ENCODE peak calls at places on chromosomes 5 and 9, in five cellular contexts. Y is CD8-positive, alpha-beta memory T cell; A is ovary; I is SJCRH30; E is aorta. G is an unnamed sample. For H3K9me3, the result is how much of the 10 kb centered on the place peaks cover.

GRCh38 chr9:75185585-75186170 is 97.4 kb downstream of the OSTF1 start:
- DNase-seq in E (no peak), A (no peak), I (peak), Y (peak), G (peak)

GRCh38 chr9:128245293-128246151 is 30.3 kb downstream of the GOLGA2 start:
- DNase-seq in Y (no peak), A (no peak), E (no peak), I (peak), G (peak)

GRCh38 chr5:163105456-163105855 is 331.9 kb upstream of the CCNG1 start:
- DNase-seq in Y (no peak), A (no peak), E (no peak), I (no peak), G (no peak)

GRCh38 chr5:34016243-34016642 is 8.4 kb upstream of the AMACR start:
- DNase-seq in I (no peak), A (no peak), E (no peak), Y (no peak), G (no peak)

GRCh38 chr9:16136961-16137360 is 584.1 kb downstream of the CCDC171 start:
- DNase-seq in E (no peak), A (no peak), Y (no peak), I (peak), G (no peak)

GRCh38 chr9:14942037-14942436 is 31.8 kb upstream of the FREM1 start:
- DNase-seq in A (no peak), E (no peak), Y (no peak), I (no peak), G (no peak)

GRCh38 chr9:89410709-89411111 is 87.2 kb downstream of the SEMA4D start:
- DNase-seq in A (no peak), E (no peak), Y (no peak), I (no peak), G (no peak)

GRCh38 chr5:73299665-73300435 is 126.9 kb downstream of the TMEM174 start:
- DNase-seq in E (no peak), A (no peak), I (no peak), Y (no peak), G (no peak)

GRCh38 chr9:14532716-14533115 is 160.5 kb downstream of the ZDHHC21 start:
- DNase-seq in E (no peak), I (no peak), A (no peak), Y (no peak), G (no peak)

GRCh38 chr9:93861736-93862358 is 93.3 kb downstream of the BARX1 start:
- DNase-seq in Y (no peak), E (no peak), A (no peak), I (no peak), G (no peak)

GRCh38 chr5:75623846-75624245 is 12.6 kb downstream of the ANKDD1B start:
- DNase-seq in I (no peak), E (no peak), Y (no peak), A (no peak), G (no peak)

GRCh38 chr9:110258671-110259070 is 2.4 kb upstream of the TXN start:
- DNase-seq in E (no peak), I (no peak), A (no peak), Y (no peak), G (no peak)

GRCh38 chr9:137233143-137233980 is 2.7 kb downstream of the SLC34A3 start:
- DNase-seq in E (no peak), Y (no peak), I (no peak), A (no peak), G (no peak)

GRCh38 chr9:126932871-126933321 is 18.3 kb downstream of the RALGPS1 start:
- DNase-seq in A (no peak), E (no peak), Y (no peak), I (no peak), G (no peak)

GRCh38 chr9:123421801-123422455 is 65.9 kb downstream of the CRB2 start:
- DNase-seq in A (no peak), I (no peak), Y (no peak), E (peak), G (no peak)

GRCh38 chr5:111453747-111454146 is 58.6 kb downstream of the STARD4 start:
- DNase-seq in Y (no peak), A (no peak), I (peak), E (no peak), G (peak)

GRCh38 chr5:36744678-36745659 is 131.6 kb upstream of the NIPBL start:
- DNase-seq in Y (no peak), I (peak), A (peak), E (peak), G (peak)

GRCh38 chr5:72871358-72872024 is 55.0 kb downstream of the TNPO1 start:
- DNase-seq in Y (no peak), E (no peak), I (no peak), A (no peak), G (no peak)

GRCh38 chr9:13718086-13718485 is 438.6 kb upstream of the MPDZ start:
- DNase-seq in I (no peak), A (no peak), Y (no peak), E (no peak), G (no peak)

GRCh38 chr9:107043886-107044285 is 180.9 kb downstream of the ZNF462 start:
- DNase-seq in E (no peak), Y (no peak), I (no peak), A (no peak), G (no peak)

GRCh38 chr9:136079916-136080246 is 15.2 kb downstream of the NACC2 start:
- DNase-seq in E (no peak), Y (no peak), I (peak), A (peak), G (peak)

GRCh38 chr5:58268263-58268662 is 191.6 kb downstream of the PLK2 start:
- DNase-seq in Y (no peak), E (no peak), A (no peak), I (no peak), G (no peak)

GRCh38 chr9:84754896-84755295 is 85.4 kb downstream of the NTRK2 start:
- DNase-seq in A (no peak), E (no peak), Y (no peak), I (no peak), G (no peak)

GRCh38 chr5:78075301-78075700 is 219.2 kb downstream of the AP3B1 start:
- DNase-seq in E (no peak), I (no peak), A (no peak), Y (no peak), G (no peak)

GRCh38 chr9:107932601-107933000 is 443.0 kb upstream of the KLF4 start:
- DNase-seq in Y (no peak), A (no peak), I (no peak), E (no peak), G (no peak)

GRCh38 chr9:86354882-86355399 is 731 bp upstream of the TUT7 start:
- DNase-seq in I (no peak), E (no peak), A (no peak), Y (no peak), G (no peak)

GRCh38 chr5:17918373-17919104 is 284.3 kb downstream of the TAF11L14 start:
- DNase-seq in Y (no peak), I (no peak), A (no peak), E (no peak), G (no peak)

GRCh38 chr9:136093331-136093986 is 1.6 kb downstream of the NACC2 start:
- DNase-seq in E (no peak), Y (no peak), I (no peak), A (no peak), G (no peak)

GRCh38 chr9:93132946-93133640 is 958 bp downstream of the NINJ1 start:
- DNase-seq in Y (no peak), E (no peak), A (peak), I (peak), G (no peak)

GRCh38 chr5:163571755-163572154 is 66.3 kb downstream of the MAT2B start:
- DNase-seq in Y (no peak), A (peak), I (peak), E (no peak), G (peak)

GRCh38 chr5:52831776-52832511 is 44.2 kb downstream of the ITGA1 start:
- DNase-seq in A (no peak), I (no peak), E (no peak), Y (no peak), G (no peak)

GRCh38 chr9:127954831-127955293 is 17.2 kb upstream of the DPM2 start:
- DNase-seq in I (no peak), A (no peak), E (no peak), Y (no peak), G (no peak)

GRCh38 chr5:82058710-82059109 is 86.9 kb downstream of the ATG10 start:
- DNase-seq in E (no peak), A (no peak), I (no peak), Y (no peak), G (no peak)

GRCh38 chr5:35438786-35439185 is 178.9 kb upstream of the SPEF2 start:
- DNase-seq in Y (no peak), A (no peak), E (no peak), I (no peak), G (no peak)

GRCh38 chr5:154900071-154900470 is 37.9 kb downstream of the GEMIN5 start:
- DNase-seq in A (no peak), I (no peak), E (no peak), Y (no peak), G (no peak)

GRCh38 chr5:50814541-50814940 is 148.1 kb downstream of the PARP8 start:
- DNase-seq in E (no peak), A (no peak), I (no peak), Y (no peak), G (no peak)

GRCh38 chr9:3698531-3698930 is 172.7 kb upstream of the RFX3 start:
- DNase-seq in Y (no peak), E (no peak), A (no peak), I (peak), G (no peak)

GRCh38 chr9:13049223-13049622 is 230.3 kb downstream of the MPDZ start:
- DNase-seq in A (no peak), E (no peak), Y (no peak), I (no peak), G (no peak)

GRCh38 chr5:98108497-98108896 is 665.0 kb upstream of the RGMB start:
- DNase-seq in E (no peak), A (no peak), Y (no peak), I (no peak), G (no peak)

GRCh38 chr5:14417792-14418765 is 163.5 kb upstream of the OTULINL start:
- DNase-seq in Y (no peak), E (no peak), A (no peak), I (no peak), G (no peak)

DNA sequence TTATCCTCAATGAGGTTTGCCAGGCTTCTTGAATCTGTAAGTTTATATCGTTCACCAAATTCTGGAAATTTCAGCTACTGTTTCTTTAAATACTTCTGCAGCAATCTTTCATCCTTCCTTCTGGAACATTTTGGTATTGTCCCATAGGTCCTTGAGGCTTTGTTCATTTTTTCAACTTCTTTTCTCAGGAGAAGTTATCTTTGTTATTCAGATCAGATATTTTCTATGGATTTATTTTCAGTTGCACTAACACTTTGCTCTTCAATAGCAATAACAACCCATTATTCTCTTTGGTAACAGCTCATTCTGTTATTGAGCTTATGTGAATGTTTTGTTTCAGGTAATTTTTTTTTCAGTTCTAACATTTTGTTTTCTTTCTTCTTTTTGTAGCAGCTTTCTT is 13.5 kb downstream of the SNX2 start:
- DNase-seq in E (no peak), A (no peak), Y (no peak), I (no peak), G (no peak)
- H3K9me3 ChIP-seq in E (under half), A (under half), Y (under half), I (under half), G (under half)

DNA sequence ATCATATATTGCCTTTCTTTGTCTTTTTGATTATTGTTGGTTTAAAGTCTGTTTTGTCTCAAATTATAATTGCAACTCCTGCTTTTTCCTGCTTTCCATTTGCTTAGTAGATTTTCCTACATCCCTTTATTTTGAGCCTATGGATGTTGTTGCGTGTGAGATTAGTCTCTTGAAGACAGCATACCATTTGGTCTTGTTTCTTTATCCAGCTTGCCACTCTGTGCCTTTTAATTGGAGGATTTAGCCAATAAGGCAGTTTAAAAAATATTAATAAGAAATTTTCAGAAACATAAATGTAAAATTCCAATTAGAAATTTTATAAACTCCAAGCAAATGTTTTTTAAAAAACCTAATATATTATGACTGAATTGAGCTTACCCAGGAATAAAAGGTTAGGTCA is 24.0 kb downstream of the BTNL8 start:
- DNase-seq in I (no peak), A (no peak), E (no peak), Y (no peak), G (no peak)
- H3K9me3 ChIP-seq in I (under half), A (under half), E (under half), Y (under half), G (under half)

DNA sequence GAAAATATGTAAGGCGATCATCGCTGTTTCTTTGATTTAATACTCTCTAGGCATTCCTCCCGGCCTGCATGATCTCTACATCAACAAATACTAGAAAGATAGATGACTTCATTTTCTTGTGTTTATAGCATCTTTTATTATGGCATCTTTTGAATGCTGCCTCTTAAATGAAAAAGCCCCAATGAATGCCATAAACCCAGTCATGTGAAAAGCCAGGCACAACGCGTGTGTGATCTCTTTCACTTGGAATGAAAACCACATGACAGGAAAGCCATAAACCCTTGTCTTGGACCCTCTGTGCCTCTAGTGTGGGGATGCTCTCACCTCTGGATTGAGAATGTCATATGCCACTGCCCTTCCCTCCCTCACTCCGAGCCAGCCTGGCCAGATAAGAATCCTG is 476.2 kb downstream of the SEMA5A start:
- DNase-seq in I (no peak), E (no peak), A (no peak), Y (no peak), G (no peak)
- H3K9me3 ChIP-seq in I (under half), E (under half), A (under half), Y (under half), G (under half)

GRCh38 chr5:141369994-141370848 is at the start of gene PCDHGB3:
- DNase-seq in A (no peak), Y (no peak), I (no peak), E (no peak), G (no peak)

GRCh38 chr5:141371572-141372475 is 1.8 kb downstream of the PCDHGB3 start:
- DNase-seq in E (no peak), I (no peak), Y (no peak), A (no peak), G (no peak)

GRCh38 chr5:141373673-141374317 is at the start of gene PCDHGA6:
- DNase-seq in I (no peak), A (no peak), E (peak), Y (no peak), G (no peak)

DNA sequence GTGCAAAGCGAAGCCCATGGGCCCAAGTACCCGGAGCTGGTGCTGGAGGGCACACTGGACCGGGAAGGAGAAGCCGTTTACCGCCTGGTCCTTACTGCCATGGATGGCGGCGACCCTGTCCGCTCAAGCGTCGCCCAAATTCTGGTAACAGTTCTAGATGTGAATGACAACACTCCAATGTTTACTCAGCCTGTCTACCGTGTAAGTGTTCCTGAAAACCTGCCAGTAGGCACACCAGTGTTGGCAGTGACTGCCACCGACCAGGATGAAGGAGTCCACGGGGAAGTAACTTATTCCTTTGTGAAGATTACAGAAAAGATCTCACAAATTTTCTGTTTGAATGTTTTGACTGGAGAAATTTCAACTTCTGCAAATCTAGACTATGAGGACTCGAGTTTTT is 936 bp downstream of the PCDHGA6 start:
- DNase-seq in I (no peak), E (no peak), Y (no peak), A (no peak), G (no peak)
- H3K9me3 ChIP-seq in I (under half), E (under half), Y (under half), A (half or more), G (under half)

DNA sequence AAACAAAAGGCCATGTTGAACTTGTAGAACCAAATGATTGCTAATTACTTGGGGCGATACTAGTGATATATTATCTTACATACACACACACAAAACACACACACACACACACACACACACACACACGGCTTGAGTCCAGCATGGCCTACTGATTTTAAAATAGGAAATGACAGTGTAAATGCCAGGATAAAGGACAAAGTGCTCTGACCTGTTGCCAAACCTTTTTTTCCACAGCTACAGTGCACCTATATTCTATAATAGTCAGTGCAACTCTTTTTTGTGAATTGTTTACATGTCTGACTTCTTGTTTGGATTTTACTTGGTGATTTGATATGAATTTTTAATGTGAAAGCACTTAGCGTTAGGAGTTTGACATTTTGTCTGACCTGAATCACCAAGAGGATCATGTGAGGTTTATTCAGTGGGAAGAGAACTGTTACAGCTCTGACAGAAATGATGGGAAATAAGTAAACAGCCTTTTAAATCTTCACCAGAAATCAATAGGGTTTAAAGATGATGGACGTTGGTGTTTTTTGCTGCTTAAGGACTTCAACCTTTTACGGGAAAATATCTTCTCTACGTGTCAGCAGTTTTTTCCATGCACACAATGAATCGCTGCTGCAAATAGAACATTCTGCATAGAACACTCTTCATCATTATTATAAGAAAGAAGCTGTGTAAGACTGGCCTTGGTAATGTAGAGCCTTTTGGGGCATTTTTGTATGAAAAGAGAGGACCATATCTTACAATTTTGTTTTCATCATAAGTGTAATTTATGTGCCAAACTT is 218.5 kb downstream of the RANBP17 start:
- DNase-seq in A (no peak), Y (no peak), E (no peak), I (no peak), G (no peak)
- H3K9me3 ChIP-seq in A (under half), Y (under half), E (under half), I (under half), G (under half)

DNA sequence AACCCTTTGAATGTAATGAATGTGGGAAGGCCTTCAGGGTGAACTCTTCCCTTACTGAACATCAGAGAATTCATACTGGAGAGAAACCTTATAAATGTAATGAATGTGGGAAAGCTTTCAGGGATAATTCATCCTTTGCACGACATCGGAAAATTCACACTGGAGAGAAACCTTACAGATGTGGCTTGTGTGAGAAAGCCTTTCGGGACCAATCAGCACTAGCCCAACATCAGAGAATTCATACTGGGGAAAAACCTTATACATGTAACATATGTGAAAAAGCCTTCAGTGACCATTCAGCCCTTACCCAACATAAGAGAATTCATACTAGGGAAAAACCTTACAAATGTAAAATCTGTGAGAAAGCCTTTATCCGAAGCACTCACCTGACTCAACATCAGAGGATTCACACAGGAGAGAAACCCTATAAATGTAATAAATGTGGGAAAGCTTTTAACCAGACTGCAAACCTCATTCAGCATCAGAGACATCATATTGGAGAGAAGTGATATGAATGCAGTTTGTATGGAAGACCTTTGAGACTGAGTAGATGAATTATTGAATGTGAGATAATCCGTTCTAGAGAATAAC is 24.6 kb downstream of the ZNF454 start:
- DNase-seq in A (no peak), I (no peak), Y (no peak), E (no peak), G (no peak)
- H3K9me3 ChIP-seq in A (half or more), I (under half), Y (under half), E (under half), G (under half)